ENCODE peak calls at places on chromosomes 4 and X, in five cellular contexts. N is neuronal stem cell, B is AG10803, L is RPMI7951, P is posterior cingulate gyrus. A is an unnamed sample.
A peak's percentile ranks its signal among the peaks of the same experiment; 100 is the strongest.

GRCh38 chrX:121987163-121987562 is 939.8 kb downstream of the GLUD2 start:
- DNase-seq in N (no peak), B (peak; percentile 68), L (peak; percentile 78), P (no peak), A (peak; percentile 64)

GRCh38 chr4:47804598-47804997 is 33.3 kb downstream of the CORIN start:
- DNase-seq in N (no peak), B (no peak), L (no peak), P (no peak), A (no peak)

GRCh38 chr4:92255920-92256244 is 47.9 kb upstream of the GRID2 start:
- DNase-seq in N (no peak), B (no peak), L (no peak), P (no peak), A (no peak)

GRCh38 chr4:107034091-107034698 is 1.9 kb downstream of the DKK2 start:
- DNase-seq in N (peak; percentile 64), B (peak; percentile 58), L (peak; percentile 33), P (peak; percentile 61), A (peak; percentile 74)

GRCh38 chr4:3372933-3373465 is 68.8 kb upstream of the HGFAC start:
- DNase-seq in N (no peak), B (no peak), L (no peak), P (peak; percentile 43), A (no peak)

GRCh38 chr4:139767168-139767567 is 101.5 kb downstream of the MGST2 start:
- DNase-seq in N (no peak), B (peak; percentile 94), L (peak; percentile 85), P (no peak), A (peak; percentile 86)

GRCh38 chrX:48697182-48697727 is 721 bp downstream of the SUV39H1 start:
- DNase-seq in N (no peak), B (no peak), L (no peak), P (no peak), A (no peak)

GRCh38 chr4:74453037-74453635 is 8.2 kb downstream of the AREG start:
- DNase-seq in N (no peak), B (no peak), L (no peak), P (no peak), A (no peak)

GRCh38 chr4:167964766-167965373 is 127.5 kb upstream of the ANXA10 start:
- DNase-seq in N (no peak), B (no peak), L (no peak), P (no peak), A (no peak)

GRCh38 chrX:97843200-97843811 is 959.6 kb downstream of the RPA4 start:
- DNase-seq in N (no peak), B (no peak), L (no peak), P (no peak), A (no peak)

GRCh38 chrX:1385251-1385794 is 6.6 kb downstream of the SLC25A6 start:
- DNase-seq in N (no peak), B (no peak), L (no peak), P (no peak), A (no peak)

GRCh38 chrX:2642791-2643190 is 48.3 kb upstream of the CD99 start:
- DNase-seq in N (no peak), B (no peak), L (no peak), P (no peak), A (no peak)

GRCh38 chrX:153882086-153882498 is 3.9 kb downstream of the L1CAM start:
- DNase-seq in N (no peak), B (peak; percentile 2), L (peak; percentile 74), P (peak; percentile 14), A (peak; percentile 20)

GRCh38 chrX:153953342-153953830 is 8.9 kb upstream of the RENBP start:
- DNase-seq in N (peak; percentile 57), B (peak; percentile 46), L (peak; percentile 36), P (peak; percentile 66), A (peak; percentile 66)

GRCh38 chr4:70706516-70706915 is 15.2 kb upstream of the RUFY3 start:
- DNase-seq in N (no peak), B (no peak), L (no peak), P (no peak), A (peak; percentile 52)

GRCh38 chrX:147550217-147550616 is 361.5 kb upstream of the FMR1 start:
- DNase-seq in N (peak; percentile 14), B (no peak), L (no peak), P (no peak), A (peak; percentile 3)

GRCh38 chr4:141786921-141787320 is 150.5 kb downstream of the IL15 start:
- DNase-seq in N (no peak), B (peak; percentile 74), L (no peak), P (no peak), A (peak; percentile 19)

GRCh38 chrX:53440101-53440500 is 5.9 kb upstream of the HSD17B10 start:
- DNase-seq in N (no peak), B (no peak), L (no peak), P (no peak), A (no peak)

GRCh38 chr4:77826280-77826679 is 7.1 kb upstream of the CNOT6L start:
- DNase-seq in N (no peak), B (no peak), L (no peak), P (no peak), A (no peak)

A was measured in GM23248.